ENCODE peak calls at places on chromosomes 6 and 20, in ten cellular contexts. One of them, this sample, is unnamed.

GRCh38 chr6:134525190-134525868 is 207.4 kb upstream of the SGK1 start:
- DNase-seq in body of pancreas: no peak
- DNase-seq in lower lobe of right lung: no peak
- DNase-seq in prostate gland: no peak
- DNase-seq in cardiac muscle cell: no peak
- DNase-seq in fibroblast of lung: no peak
- DNase-seq in testis: no peak
- DNase-seq in CD4-positive, alpha-beta T cell: no peak
- DNase-seq in IMR-90: no peak
- DNase-seq in H9: no peak
- DNase-seq in this sample: no peak

GRCh38 chr6:131281471-131282270 is 146.4 kb downstream of the AKAP7 start:
- DNase-seq in body of pancreas: no peak
- DNase-seq in lower lobe of right lung: peak; percentile 51
- DNase-seq in prostate gland: no peak
- DNase-seq in cardiac muscle cell: peak; percentile 44
- DNase-seq in fibroblast of lung: peak; percentile 79
- DNase-seq in testis: peak; percentile 34
- DNase-seq in CD4-positive, alpha-beta T cell: peak; percentile 57
- DNase-seq in IMR-90: peak; percentile 17
- DNase-seq in H9: peak; percentile 69
- DNase-seq in this sample: no peak

GRCh38 chr6:75213112-75213511 is 7.3 kb upstream of the COL12A1 start:
- DNase-seq in body of pancreas: no peak
- DNase-seq in lower lobe of right lung: no peak
- DNase-seq in prostate gland: no peak
- DNase-seq in cardiac muscle cell: peak; percentile 65
- DNase-seq in fibroblast of lung: no peak
- DNase-seq in testis: no peak
- DNase-seq in CD4-positive, alpha-beta T cell: no peak
- DNase-seq in IMR-90: no peak
- DNase-seq in H9: no peak
- DNase-seq in this sample: no peak

GRCh38 chr20:39264506-39265172 is 302.5 kb downstream of the DHX35 start:
- DNase-seq in body of pancreas: peak; percentile 61
- DNase-seq in lower lobe of right lung: no peak
- DNase-seq in prostate gland: peak; percentile 16
- DNase-seq in cardiac muscle cell: peak; percentile 83
- DNase-seq in fibroblast of lung: peak; percentile 74
- DNase-seq in testis: peak; percentile 75
- DNase-seq in CD4-positive, alpha-beta T cell: no peak
- DNase-seq in IMR-90: peak; percentile 71
- DNase-seq in H9: peak; percentile 79
- DNase-seq in this sample: peak; percentile 97

GRCh38 chr6:118725944-118726343 is 74.6 kb upstream of the CEP85L start:
- DNase-seq in body of pancreas: no peak
- DNase-seq in lower lobe of right lung: no peak
- DNase-seq in prostate gland: no peak
- DNase-seq in cardiac muscle cell: no peak
- DNase-seq in fibroblast of lung: no peak
- DNase-seq in testis: no peak
- DNase-seq in CD4-positive, alpha-beta T cell: peak; percentile 47
- DNase-seq in IMR-90: no peak
- DNase-seq in H9: no peak
- DNase-seq in this sample: no peak

GRCh38 chr6:109073344-109074235 is 21.1 kb downstream of the SESN1 start:
- DNase-seq in body of pancreas: no peak
- DNase-seq in lower lobe of right lung: no peak
- DNase-seq in prostate gland: peak; percentile 54
- DNase-seq in cardiac muscle cell: peak; percentile 88
- DNase-seq in fibroblast of lung: peak; percentile 86
- DNase-seq in testis: peak; percentile 57
- DNase-seq in CD4-positive, alpha-beta T cell: peak; percentile 19
- DNase-seq in IMR-90: peak; percentile 76
- DNase-seq in H9: no peak
- DNase-seq in this sample: peak; percentile 40

GRCh38 chr6:42210551-42210950 is 7.1 kb downstream of the MRPS10 start:
- DNase-seq in body of pancreas: no peak
- DNase-seq in lower lobe of right lung: no peak
- DNase-seq in prostate gland: no peak
- DNase-seq in cardiac muscle cell: no peak
- DNase-seq in fibroblast of lung: no peak
- DNase-seq in testis: no peak
- DNase-seq in CD4-positive, alpha-beta T cell: no peak
- DNase-seq in IMR-90: no peak
- DNase-seq in H9: no peak
- DNase-seq in this sample: no peak

GRCh38 chr6:2514965-2515543 is 235.7 kb downstream of the MYLK4 start:
- DNase-seq in body of pancreas: no peak
- DNase-seq in lower lobe of right lung: no peak
- DNase-seq in prostate gland: no peak
- DNase-seq in cardiac muscle cell: no peak
- DNase-seq in fibroblast of lung: no peak
- DNase-seq in testis: no peak
- DNase-seq in CD4-positive, alpha-beta T cell: no peak
- DNase-seq in IMR-90: no peak
- DNase-seq in H9: no peak
- DNase-seq in this sample: no peak

GRCh38 chr6:145621776-145622175 is 113.5 kb downstream of the EPM2A start:
- DNase-seq in body of pancreas: no peak
- DNase-seq in lower lobe of right lung: no peak
- DNase-seq in prostate gland: no peak
- DNase-seq in cardiac muscle cell: no peak
- DNase-seq in fibroblast of lung: no peak
- DNase-seq in testis: no peak
- DNase-seq in CD4-positive, alpha-beta T cell: no peak
- DNase-seq in IMR-90: no peak
- DNase-seq in H9: no peak
- DNase-seq in this sample: no peak

GRCh38 chr20:50837532-50838321 is 42.9 kb downstream of the BCAS4 start:
- DNase-seq in body of pancreas: no peak
- DNase-seq in lower lobe of right lung: no peak
- DNase-seq in prostate gland: peak; percentile 90
- DNase-seq in cardiac muscle cell: peak; percentile 77
- DNase-seq in fibroblast of lung: peak; percentile 87
- DNase-seq in testis: no peak
- DNase-seq in CD4-positive, alpha-beta T cell: no peak
- DNase-seq in IMR-90: peak; percentile 83
- DNase-seq in H9: no peak
- DNase-seq in this sample: peak; percentile 61

DNA sequence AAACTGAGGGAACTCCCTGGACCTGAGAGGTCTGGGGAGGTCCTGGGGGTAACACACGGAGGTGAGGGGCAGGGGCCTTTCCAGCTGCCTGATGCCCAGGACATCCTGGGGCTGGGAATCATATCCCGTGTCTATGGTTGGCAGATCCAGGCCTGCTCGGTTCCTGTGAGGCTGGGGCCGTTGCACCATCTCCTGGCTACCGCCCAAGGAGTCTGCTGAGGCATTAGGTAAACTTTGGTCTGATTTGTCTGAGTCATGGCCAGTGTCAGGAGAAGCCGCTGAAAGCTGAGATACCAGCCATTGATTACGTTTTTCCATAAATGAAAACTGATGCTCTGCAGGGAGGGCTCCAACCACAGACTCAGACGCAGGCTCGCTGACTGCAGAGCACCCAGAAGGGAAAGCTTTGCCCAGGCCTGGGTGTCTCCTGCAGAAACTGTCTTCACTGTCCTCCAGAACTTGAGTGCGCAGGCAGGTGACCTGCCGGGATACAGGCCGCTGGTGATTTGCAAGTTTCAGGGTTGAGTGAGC is 14.2 kb downstream of the TRAF3IP2 start:
- DNase-seq in body of pancreas: peak; percentile 69
- DNase-seq in lower lobe of right lung: peak; percentile 91
- DNase-seq in prostate gland: peak; percentile 97
- DNase-seq in cardiac muscle cell: peak; percentile 98
- DNase-seq in fibroblast of lung: peak; percentile 100
- DNase-seq in testis: no peak
- DNase-seq in CD4-positive, alpha-beta T cell: no peak
- DNase-seq in IMR-90: peak; percentile 100
- DNase-seq in H9: no peak
- DNase-seq in this sample: peak; percentile 93
- H3K27ac ChIP-seq in body of pancreas: no peak overlapping the region
- H3K27ac ChIP-seq in lower lobe of right lung: peak overlapping the region; percentile 69
- H3K27ac ChIP-seq in prostate gland: peak overlapping the region; percentile 69
- H3K27ac ChIP-seq in cardiac muscle cell: peak overlapping the region; percentile 66
- H3K27ac ChIP-seq in fibroblast of lung: peak overlapping the region; percentile 98
- H3K27ac ChIP-seq in testis: peak overlapping the region; percentile 36
- H3K27ac ChIP-seq in CD4-positive, alpha-beta T cell: no peak overlapping the region
- H3K27ac ChIP-seq in IMR-90: peak overlapping the region; percentile 93
- H3K27ac ChIP-seq in H9: no peak overlapping the region
- H3K27ac ChIP-seq in this sample: peak overlapping the region; percentile 100

GRCh38 chr6:10528170-10528981 is 7.2 kb downstream of the GCNT2 start:
- DNase-seq in body of pancreas: peak; percentile 45
- DNase-seq in lower lobe of right lung: no peak
- DNase-seq in prostate gland: peak; percentile 64
- DNase-seq in cardiac muscle cell: peak; percentile 5
- DNase-seq in fibroblast of lung: peak; percentile 76
- DNase-seq in testis: no peak
- DNase-seq in CD4-positive, alpha-beta T cell: no peak
- DNase-seq in IMR-90: peak; percentile 55
- DNase-seq in H9: peak; percentile 30
- DNase-seq in this sample: peak; percentile 19
- TF ChIP-seq CTCF in body of pancreas: no peak
- TF ChIP-seq CTCF in lower lobe of right lung: no peak
- TF ChIP-seq CTCF in prostate gland: no peak
- TF ChIP-seq CTCF in cardiac muscle cell: no peak
- TF ChIP-seq CTCF in fibroblast of lung: no peak
- TF ChIP-seq CTCF in testis: no peak
- TF ChIP-seq CTCF in CD4-positive, alpha-beta T cell: no peak
- TF ChIP-seq CTCF in IMR-90: no peak
- TF ChIP-seq CTCF in H9: no peak
- TF ChIP-seq CTCF in this sample: no peak

GRCh38 chr6:106973841-106974336 is 640 bp downstream of the CD24 start:
- DNase-seq in body of pancreas: peak; percentile 40
- DNase-seq in lower lobe of right lung: peak; percentile 46
- DNase-seq in prostate gland: peak; percentile 17
- DNase-seq in cardiac muscle cell: no peak
- DNase-seq in fibroblast of lung: no peak
- DNase-seq in testis: no peak
- DNase-seq in CD4-positive, alpha-beta T cell: no peak
- DNase-seq in IMR-90: no peak
- DNase-seq in H9: no peak
- DNase-seq in this sample: peak; percentile 41
- H3K27ac ChIP-seq in body of pancreas: peak overlapping the region; percentile 94
- H3K27ac ChIP-seq in lower lobe of right lung: peak overlapping the region; percentile 6
- H3K27ac ChIP-seq in prostate gland: peak overlapping the region; percentile 73
- H3K27ac ChIP-seq in cardiac muscle cell: no peak overlapping the region
- H3K27ac ChIP-seq in fibroblast of lung: no peak overlapping the region
- H3K27ac ChIP-seq in testis: no peak overlapping the region
- H3K27ac ChIP-seq in CD4-positive, alpha-beta T cell: no peak overlapping the region
- H3K27ac ChIP-seq in IMR-90: no peak overlapping the region
- H3K27ac ChIP-seq in H9: peak overlapping the region; percentile 4
- H3K27ac ChIP-seq in this sample: no peak overlapping the region

GRCh38 chr6:21826031-21826430 is 232.5 kb downstream of the SOX4 start:
- DNase-seq in body of pancreas: no peak
- DNase-seq in lower lobe of right lung: no peak
- DNase-seq in prostate gland: no peak
- DNase-seq in cardiac muscle cell: no peak
- DNase-seq in fibroblast of lung: no peak
- DNase-seq in testis: no peak
- DNase-seq in CD4-positive, alpha-beta T cell: no peak
- DNase-seq in IMR-90: peak; percentile 42
- DNase-seq in H9: peak; percentile 59
- DNase-seq in this sample: no peak

GRCh38 chr6:21828689-21829088 is 235.1 kb downstream of the SOX4 start:
- DNase-seq in body of pancreas: no peak
- DNase-seq in lower lobe of right lung: no peak
- DNase-seq in prostate gland: no peak
- DNase-seq in cardiac muscle cell: no peak
- DNase-seq in fibroblast of lung: no peak
- DNase-seq in testis: no peak
- DNase-seq in CD4-positive, alpha-beta T cell: no peak
- DNase-seq in IMR-90: no peak
- DNase-seq in H9: no peak
- DNase-seq in this sample: no peak

GRCh38 chr6:21827425-21828192 is 234.1 kb downstream of the SOX4 start:
- DNase-seq in body of pancreas: no peak
- DNase-seq in lower lobe of right lung: no peak
- DNase-seq in prostate gland: no peak
- DNase-seq in cardiac muscle cell: no peak
- DNase-seq in fibroblast of lung: peak; percentile 35
- DNase-seq in testis: no peak
- DNase-seq in CD4-positive, alpha-beta T cell: no peak
- DNase-seq in IMR-90: peak; percentile 59
- DNase-seq in H9: no peak
- DNase-seq in this sample: no peak

GRCh38 chr6:21824431-21825180 is 231.1 kb downstream of the SOX4 start:
- DNase-seq in body of pancreas: no peak
- DNase-seq in lower lobe of right lung: no peak
- DNase-seq in prostate gland: no peak
- DNase-seq in cardiac muscle cell: no peak
- DNase-seq in fibroblast of lung: peak; percentile 60
- DNase-seq in testis: no peak
- DNase-seq in CD4-positive, alpha-beta T cell: no peak
- DNase-seq in IMR-90: peak; percentile 50
- DNase-seq in H9: no peak
- DNase-seq in this sample: no peak

GRCh38 chr6:21826460-21826859 is 232.9 kb downstream of the SOX4 start:
- DNase-seq in body of pancreas: no peak
- DNase-seq in lower lobe of right lung: no peak
- DNase-seq in prostate gland: no peak
- DNase-seq in cardiac muscle cell: no peak
- DNase-seq in fibroblast of lung: no peak
- DNase-seq in testis: no peak
- DNase-seq in CD4-positive, alpha-beta T cell: no peak
- DNase-seq in IMR-90: no peak
- DNase-seq in H9: no peak
- DNase-seq in this sample: no peak
- TF ChIP-seq CTCF in body of pancreas: no peak
- TF ChIP-seq CTCF in lower lobe of right lung: no peak
- TF ChIP-seq CTCF in prostate gland: no peak
- TF ChIP-seq CTCF in cardiac muscle cell: no peak
- TF ChIP-seq CTCF in fibroblast of lung: no peak
- TF ChIP-seq CTCF in testis: no peak
- TF ChIP-seq CTCF in CD4-positive, alpha-beta T cell: no peak
- TF ChIP-seq CTCF in IMR-90: no peak
- TF ChIP-seq CTCF in H9: no peak
- TF ChIP-seq CTCF in this sample: no peak

GRCh38 chr6:4008324-4009047 is 70.5 kb downstream of the FAM217A start:
- DNase-seq in body of pancreas: no peak
- DNase-seq in lower lobe of right lung: no peak
- DNase-seq in prostate gland: peak; percentile 60
- DNase-seq in cardiac muscle cell: peak; percentile 90
- DNase-seq in fibroblast of lung: peak; percentile 94
- DNase-seq in testis: no peak
- DNase-seq in CD4-positive, alpha-beta T cell: no peak
- DNase-seq in IMR-90: peak; percentile 92
- DNase-seq in H9: no peak
- DNase-seq in this sample: peak; percentile 68
- H3K27ac ChIP-seq in body of pancreas: no peak overlapping the region
- H3K27ac ChIP-seq in lower lobe of right lung: no peak overlapping the region
- H3K27ac ChIP-seq in prostate gland: peak overlapping the region; percentile 42
- H3K27ac ChIP-seq in cardiac muscle cell: no peak overlapping the region
- H3K27ac ChIP-seq in fibroblast of lung: no peak overlapping the region
- H3K27ac ChIP-seq in testis: no peak overlapping the region
- H3K27ac ChIP-seq in CD4-positive, alpha-beta T cell: no peak overlapping the region
- H3K27ac ChIP-seq in IMR-90: no peak overlapping the region
- H3K27ac ChIP-seq in H9: no peak overlapping the region
- H3K27ac ChIP-seq in this sample: no peak overlapping the region

This sample was measured in RWPE1.